ENCODE peak calls at places on chromosomes 1 and 21, in seven cellular contexts. C is cardiac muscle cell; Q is osteocyte; D is endothelial cell; Z is CD8-positive, alpha-beta T cell; I is pancreas; N is glutamatergic neuron. K is an unnamed sample.
A peak's percentile ranks its signal among the peaks of the same experiment; 100 is the strongest.

GRCh38 chr1:216310776-216311175 is 112.5 kb downstream of the USH2A start:
- DNase-seq in C (peak; percentile 69), Q (no peak), D (peak; percentile 58), Z (no peak), I (no peak), N (peak; percentile 58), K (peak; percentile 3)

GRCh38 chr1:27299385-27300252 is 22.3 kb upstream of the TMEM222 start:
- DNase-seq in C (peak; percentile 76), Q (peak; percentile 95), D (no peak), Z (no peak), I (no peak), N (peak; percentile 51), K (no peak)

GRCh38 chr21:37921091-37921490 is 4.8 kb upstream of the KCNJ6 start:
- DNase-seq in C (no peak), Q (no peak), D (no peak), Z (no peak), I (no peak), N (no peak), K (no peak)

GRCh38 chr1:47678464-47678980 is 240.7 kb downstream of the FOXD2 start:
- DNase-seq in C (no peak), Q (peak; percentile 62), D (no peak), Z (no peak), I (no peak), N (no peak), K (no peak)

GRCh38 chr1:7026188-7026587 is 240.9 kb downstream of the CAMTA1 start:
- DNase-seq in C (no peak), Q (no peak), D (no peak), Z (no peak), I (no peak), N (no peak), K (no peak)

GRCh38 chr1:2539312-2539907 is 9.3 kb upstream of the HES5 start:
- DNase-seq in C (no peak), Q (no peak), D (peak; percentile 66), Z (peak; percentile 45), I (no peak), N (peak; percentile 53), K (no peak)

GRCh38 chr1:96997717-96998116 is 276.1 kb downstream of the PTBP2 start:
- DNase-seq in C (peak; percentile 55), Q (no peak), D (no peak), Z (no peak), I (no peak), N (no peak), K (no peak)

GRCh38 chr1:61142726-61143500 is 60.6 kb downstream of the NFIA start:
- DNase-seq in C (no peak), Q (no peak), D (no peak), Z (no peak), I (no peak), N (no peak), K (no peak)

GRCh38 chr1:203776636-203777035 is 11.7 kb downstream of the LAX1 start:
- DNase-seq in C (peak; percentile 29), Q (no peak), D (peak; percentile 11), Z (no peak), I (no peak), N (no peak), K (no peak)

GRCh38 chr1:203781962-203782361 is 13.5 kb upstream of the ZBED6 start:
- DNase-seq in C (no peak), Q (no peak), D (no peak), Z (no peak), I (no peak), N (no peak), K (no peak)

GRCh38 chr1:203772836-203773235 is 7.9 kb downstream of the LAX1 start:
- DNase-seq in C (no peak), Q (no peak), D (no peak), Z (no peak), I (no peak), N (no peak), K (no peak)

GRCh38 chr1:203778789-203779188 is 13.8 kb downstream of the LAX1 start:
- DNase-seq in C (no peak), Q (no peak), D (no peak), Z (no peak), I (no peak), N (no peak), K (no peak)

DNA sequence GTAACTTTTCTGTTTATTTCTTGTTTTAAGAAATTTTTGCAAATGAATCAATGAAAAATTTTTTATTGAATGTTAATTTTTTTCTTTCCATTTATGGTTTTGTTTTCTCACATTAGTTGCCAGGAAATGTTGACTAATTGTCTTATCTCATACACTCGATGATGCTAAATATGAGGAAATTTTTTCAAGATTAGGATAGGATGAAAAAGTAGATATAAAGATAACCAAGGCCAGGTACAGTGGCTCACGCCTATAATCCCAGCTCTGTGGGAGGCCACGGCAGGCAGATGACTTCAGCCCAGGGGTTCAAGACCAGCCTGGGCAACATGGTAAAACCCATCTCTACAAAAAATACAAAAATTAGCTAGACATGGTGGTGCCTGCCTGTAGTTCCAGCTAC is 12.6 kb downstream of the LAX1 start:
- DNase-seq in C (no peak), Q (no peak), D (no peak), Z (no peak), I (no peak), N (no peak), K (no peak)
- TF ChIP-seq CTCF in C (no peak), Q (no peak), D (no peak), Z (no peak), I (no peak), N (no peak), K (no peak)

DNA sequence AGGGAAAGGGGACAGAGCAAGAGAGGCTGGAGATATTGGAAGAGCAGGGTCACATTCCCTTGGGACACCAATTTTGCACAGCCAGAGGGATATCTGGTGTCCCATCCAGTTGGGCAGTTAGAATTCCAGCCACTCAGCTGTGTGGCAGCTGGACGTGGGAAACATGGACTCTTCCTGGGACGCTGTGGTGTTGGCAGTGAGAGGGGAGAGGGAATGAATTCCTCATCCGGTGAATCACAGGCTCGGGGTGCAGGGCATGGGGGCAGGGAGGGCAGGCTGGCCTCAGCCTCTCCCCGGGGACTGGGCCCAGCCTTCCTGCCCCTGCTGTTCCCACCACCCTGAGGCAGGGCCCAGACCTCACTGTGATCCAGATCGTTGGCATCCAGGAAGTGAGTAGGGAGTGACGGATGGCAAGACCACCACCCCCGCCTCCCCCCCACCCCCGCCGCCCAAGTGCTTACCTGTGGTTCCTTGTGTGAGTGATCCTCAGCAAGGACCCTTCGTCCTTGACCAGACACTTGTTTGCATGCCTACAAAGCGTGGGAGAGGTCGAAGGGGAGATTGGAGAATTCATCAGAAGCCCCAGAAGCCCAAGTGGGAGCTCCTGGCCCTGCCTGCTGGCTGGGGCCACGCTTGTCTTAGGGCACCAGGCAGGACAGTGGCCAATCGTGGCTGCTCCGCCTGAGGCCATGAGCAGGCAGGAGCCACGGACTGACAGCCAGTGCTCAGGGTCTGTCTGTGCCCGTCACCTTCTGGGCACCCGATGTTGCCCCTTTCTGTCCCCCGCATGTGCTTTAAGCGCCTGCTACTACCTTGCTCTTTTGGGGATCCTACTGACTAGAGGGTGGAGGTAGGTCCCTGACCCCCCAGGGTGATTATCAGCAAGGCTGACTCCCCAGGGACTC is 8.7 kb downstream of the WNT3A start:
- DNase-seq in C (no peak), Q (peak; percentile 76), D (no peak), Z (peak; percentile 2), I (no peak), N (no peak), K (no peak)
- TF ChIP-seq CTCF in C (no peak), Q (no peak), D (no peak), Z (no peak), I (no peak), N (no peak), K (no peak)

GRCh38 chr1:36083635-36084501 is at the start of gene TEKT2:
- DNase-seq in C (peak; percentile 82), Q (peak; percentile 92), D (peak; percentile 78), Z (no peak), I (peak; percentile 59), N (peak; percentile 79), K (peak; percentile 70)

GRCh38 chr1:36080801-36081200 is 3.1 kb upstream of the TEKT2 start:
- DNase-seq in C (no peak), Q (no peak), D (no peak), Z (no peak), I (no peak), N (no peak), K (no peak)

GRCh38 chr1:36080236-36080635 is 3.7 kb upstream of the TEKT2 start:
- DNase-seq in C (no peak), Q (no peak), D (no peak), Z (no peak), I (no peak), N (no peak), K (no peak)

GRCh38 chr1:36083219-36083618 is 675 bp upstream of the TEKT2 start:
- DNase-seq in C (no peak), Q (peak; percentile 64), D (no peak), Z (no peak), I (no peak), N (no peak), K (no peak)

GRCh38 chr1:36081926-36082485 is 1.9 kb upstream of the TEKT2 start:
- DNase-seq in C (no peak), Q (peak; percentile 40), D (no peak), Z (no peak), I (no peak), N (no peak), K (no peak)
- TF ChIP-seq CTCF in C (no peak), Q (no peak), D (no peak), Z (no peak), I (no peak), N (no peak), K (no peak)

DNA sequence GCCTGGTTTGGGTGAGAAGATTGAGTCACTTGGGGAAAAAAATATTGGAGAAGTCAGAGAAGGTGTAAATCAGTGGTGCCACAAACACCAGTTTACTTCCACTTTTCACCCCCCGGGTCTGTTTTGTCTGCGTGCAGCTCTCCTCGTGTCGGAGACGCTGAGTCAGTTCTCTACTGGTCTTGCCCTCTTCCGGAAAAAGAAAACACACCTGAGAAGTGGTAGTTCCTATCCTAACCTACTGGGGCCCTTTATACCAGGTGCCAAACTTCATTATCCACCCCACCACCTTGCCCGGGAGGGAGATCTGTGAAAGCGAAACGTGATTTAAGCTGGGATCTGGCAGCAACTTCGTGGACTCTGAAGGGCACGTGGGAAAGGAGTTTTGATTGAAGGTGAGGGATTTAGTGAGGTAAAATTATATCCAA is 855 bp upstream of the IVNS1ABP start:
- DNase-seq in C (peak; percentile 4), Q (no peak), D (no peak), Z (peak; percentile 75), I (peak; percentile 34), N (no peak), K (peak; percentile 77)
- TF ChIP-seq CTCF in C (no peak), Q (no peak), D (no peak), Z (peak; percentile 41), I (no peak), N (no peak), K (no peak)

GRCh38 chr1:93738075-93738622 is 56.5 kb upstream of the BCAR3 start:
- DNase-seq in C (no peak), Q (no peak), D (no peak), Z (no peak), I (no peak), N (no peak), K (no peak)
- TF ChIP-seq CTCF in C (no peak), Q (no peak), D (no peak), Z (no peak), I (no peak), N (no peak), K (no peak)

DNA sequence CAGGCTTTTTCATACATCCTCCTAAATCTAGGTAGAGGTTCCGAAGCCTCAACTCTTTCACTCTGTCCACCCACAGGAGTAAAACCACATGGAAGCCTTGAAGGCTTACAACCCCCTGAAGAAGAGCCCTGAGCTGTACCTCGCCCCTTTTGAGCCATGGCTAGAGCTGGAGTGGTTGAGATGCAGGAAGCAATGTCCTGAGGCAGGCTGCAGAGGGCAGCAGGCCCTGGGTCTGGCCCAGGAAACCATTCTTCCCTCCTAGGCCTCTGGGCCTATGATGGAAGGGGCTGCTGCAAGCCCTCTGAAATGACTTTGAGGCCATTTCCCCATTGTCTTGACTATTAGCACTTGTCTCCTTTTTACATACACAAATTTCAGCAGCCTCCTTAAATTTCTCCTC is 1503.0 kb downstream of the KCNT2 start:
- DNase-seq in C (no peak), Q (no peak), D (no peak), Z (no peak), I (no peak), N (no peak), K (no peak)
- TF ChIP-seq CTCF in C (no peak), Q (no peak), D (no peak), Z (no peak), I (no peak), N (no peak), K (no peak)